ENCODE peak calls at places on chromosomes 6 and 20, in eight cellular contexts. F is Right ventricle myocardium superior, L is MM.1S, Q is Calu3, J is astrocyte of the cerebellum, E is IMR-90, W is psoas muscle, Z is GOT3. C is an unnamed sample.

GRCh38 chr6:28553384-28553985 is 27.8 kb downstream of the GPX5 start:
- DNase-seq in F (no peak), L (no peak), Q (no peak), J (no peak), E (no peak), W (no peak), Z (no peak), C (no peak)

GRCh38 chr6:46935687-46936086 is 13.9 kb upstream of the ADGRF5 start:
- DNase-seq in F (no peak), L (no peak), Q (peak), J (no peak), E (no peak), W (no peak), Z (no peak), C (no peak)

GRCh38 chr6:133129556-133129955 is 111.6 kb upstream of the EYA4 start:
- DNase-seq in F (no peak), L (no peak), Q (no peak), J (no peak), E (no peak), W (no peak), Z (no peak), C (no peak)

GRCh38 chr20:2353231-2353630 is 27.5 kb upstream of the TGM6 start:
- DNase-seq in F (no peak), L (no peak), Q (no peak), J (no peak), E (no peak), W (no peak), Z (no peak), C (no peak)

GRCh38 chr20:17557675-17558006 is 12.2 kb upstream of the DSTN start:
- DNase-seq in F (no peak), L (no peak), Q (peak), J (no peak), E (peak), W (no peak), Z (no peak), C (no peak)

GRCh38 chr20:53660078-53660909 is 66.7 kb upstream of the ZNF217 start:
- DNase-seq in F (peak), L (peak), Q (no peak), J (no peak), E (peak), W (peak), Z (no peak), C (no peak)

GRCh38 chr20:12072221-12072944 is 154.7 kb downstream of the BTBD3 start:
- DNase-seq in F (no peak), L (no peak), Q (no peak), J (no peak), E (no peak), W (no peak), Z (no peak), C (no peak)

GRCh38 chr6:166007349-166008263 is 160.0 kb downstream of the TBXT start:
- DNase-seq in F (peak), L (no peak), Q (peak), J (peak), E (peak), W (peak), Z (no peak), C (no peak)

GRCh38 chr6:118597636-118598035 is 49.5 kb downstream of the PLN start:
- DNase-seq in F (no peak), L (no peak), Q (no peak), J (no peak), E (no peak), W (no peak), Z (no peak), C (no peak)

GRCh38 chr6:105151644-105152043 is 28.2 kb downstream of the POPDC3 start:
- DNase-seq in F (no peak), L (peak), Q (no peak), J (no peak), E (peak), W (no peak), Z (no peak), C (no peak)

GRCh38 chr6:139636391-139636790 is 261.9 kb upstream of the CITED2 start:
- DNase-seq in F (no peak), L (no peak), Q (no peak), J (no peak), E (no peak), W (no peak), Z (no peak), C (no peak)

GRCh38 chr6:44258325-44258863 is 1.1 kb upstream of the SLC35B2 start:
- DNase-seq in F (no peak), L (no peak), Q (no peak), J (no peak), E (no peak), W (no peak), Z (no peak), C (no peak)

GRCh38 chr6:98836025-98836961 is 1.9 kb downstream of the POU3F2 start:
- DNase-seq in F (no peak), L (no peak), Q (no peak), J (no peak), E (no peak), W (no peak), Z (no peak), C (no peak)

GRCh38 chr20:38109657-38110524 is 55.2 kb downstream of the TGM2 start:
- DNase-seq in F (peak), L (no peak), Q (peak), J (peak), E (peak), W (peak), Z (peak), C (no peak)

GRCh38 chr6:168132531-168133184 is 53.6 kb upstream of the FRMD1 start:
- DNase-seq in F (peak), L (no peak), Q (peak), J (peak), E (peak), W (peak), Z (no peak), C (no peak)

GRCh38 chr6:108383967-108384366 is 89.1 kb downstream of the AFG1L start:
- DNase-seq in F (no peak), L (no peak), Q (no peak), J (no peak), E (no peak), W (no peak), Z (no peak), C (no peak)

GRCh38 chr6:106116125-106116524 is 30.0 kb downstream of the PRDM1 start:
- DNase-seq in F (no peak), L (no peak), Q (no peak), J (no peak), E (peak), W (peak), Z (no peak), C (no peak)

GRCh38 chr20:46828471-46828870 is 66.2 kb upstream of the EYA2 start:
- DNase-seq in F (no peak), L (no peak), Q (no peak), J (peak), E (peak), W (no peak), Z (no peak), C (no peak)

GRCh38 chr6:169726049-169726400 is 1.7 kb upstream of the PHF10 start:
- DNase-seq in F (no peak), L (no peak), Q (no peak), J (no peak), E (no peak), W (no peak), Z (no peak), C (no peak)

GRCh38 chr6:158548418-158549161 is 11.3 kb upstream of the TMEM181 start:
- DNase-seq in F (no peak), L (no peak), Q (no peak), J (no peak), E (no peak), W (no peak), Z (no peak), C (no peak)

GRCh38 chr20:22243063-22243462 is 341.3 kb downstream of the FOXA2 start:
- DNase-seq in F (no peak), L (no peak), Q (no peak), J (no peak), E (no peak), W (no peak), Z (no peak), C (no peak)

GRCh38 chr6:69489970-69490369 is 306.8 kb downstream of the LMBRD1 start:
- DNase-seq in F (no peak), L (no peak), Q (no peak), J (no peak), E (no peak), W (no peak), Z (no peak), C (no peak)

GRCh38 chr6:54629132-54629531 is 217.4 kb upstream of the FAM83B start:
- DNase-seq in F (no peak), L (no peak), Q (no peak), J (no peak), E (peak), W (no peak), Z (no peak), C (no peak)

GRCh38 chr6:113375950-113376846 is 480.9 kb upstream of the MARCKS start:
- DNase-seq in F (no peak), L (no peak), Q (no peak), J (no peak), E (peak), W (no peak), Z (no peak), C (no peak)

GRCh38 chr6:158817298-158818007 is 1.7 kb downstream of the EZR start:
- DNase-seq in F (peak), L (peak), Q (no peak), J (no peak), E (peak), W (no peak), Z (no peak), C (peak)

GRCh38 chr6:143807103-143807425 is 36.1 kb upstream of the LTV1 start:
- DNase-seq in F (no peak), L (no peak), Q (no peak), J (no peak), E (no peak), W (no peak), Z (no peak), C (no peak)

GRCh38 chr20:13022401-13023170 is 13.8 kb downstream of the SPTLC3 start:
- DNase-seq in F (no peak), L (no peak), Q (no peak), J (no peak), E (peak), W (no peak), Z (no peak), C (no peak)

GRCh38 chr20:8116067-8116811 is 15.8 kb upstream of the PLCB1 start:
- DNase-seq in F (no peak), L (no peak), Q (no peak), J (no peak), E (peak), W (no peak), Z (no peak), C (no peak)

GRCh38 chr6:32087574-32088486 is 21.3 kb downstream of the TNXB start:
- DNase-seq in F (peak), L (peak), Q (peak), J (no peak), E (peak), W (peak), Z (no peak), C (no peak)

GRCh38 chr6:34374112-34374907 is 18.2 kb downstream of the NUDT3 start:
- DNase-seq in F (no peak), L (no peak), Q (no peak), J (no peak), E (no peak), W (no peak), Z (no peak), C (no peak)

GRCh38 chr6:131954775-131955107 is 3.6 kb upstream of the CCN2 start:
- DNase-seq in F (no peak), L (no peak), Q (peak), J (peak), E (peak), W (no peak), Z (no peak), C (no peak)

GRCh38 chr6:129671442-129672344 is 38.3 kb downstream of the ARHGAP18 start:
- DNase-seq in F (no peak), L (no peak), Q (no peak), J (no peak), E (no peak), W (no peak), Z (no peak), C (peak)

GRCh38 chr6:22886881-22887581 is 317.7 kb downstream of the HDGFL1 start:
- DNase-seq in F (no peak), L (no peak), Q (peak), J (peak), E (peak), W (no peak), Z (no peak), C (no peak)

C was measured in activated naive CD4-positive, alpha-beta T cell treated with anti-CD3 and anti-CD28 coated beads, Interleukin-2, amount 50 U/mL, for 72 hours.